ENCODE peak calls at places on chromosomes 3 and 15, in seven cellular contexts. P, M, T, W, F, X and H are unnamed samples.

GRCh38 chr15:61195116-61196002 is 33.7 kb downstream of the RORA start:
- DNase-seq in P (peak), M (no peak), T (no peak), W (no peak), F (peak), X (no peak), H (no peak)

GRCh38 chr15:98714906-98715305 is 66.6 kb downstream of the IGF1R start:
- DNase-seq in P (no peak), M (no peak), T (no peak), W (no peak), F (no peak), X (no peak), H (no peak)

GRCh38 chr3:72319202-72320095 is 528.8 kb downstream of the SHQ1 start:
- DNase-seq in P (no peak), M (peak), T (no peak), W (no peak), F (no peak), X (no peak), H (no peak)

GRCh38 chr15:48147358-48147757 is 26.6 kb downstream of the SLC24A5 start:
- DNase-seq in P (no peak), M (no peak), T (no peak), W (no peak), F (no peak), X (no peak), H (no peak)

GRCh38 chr15:67266870-67267269 is 12.3 kb downstream of the IQCH start:
- DNase-seq in P (no peak), M (no peak), T (no peak), W (no peak), F (no peak), X (no peak), H (no peak)

GRCh38 chr15:43251863-43252241 is 14.9 kb downstream of the TGM5 start:
- DNase-seq in P (no peak), M (no peak), T (no peak), W (no peak), F (no peak), X (no peak), H (no peak)

GRCh38 chr3:32421991-32422859 is 30.6 kb downstream of the CMTM7 start:
- DNase-seq in P (peak), M (peak), T (peak), W (peak), F (no peak), X (peak), H (peak)

GRCh38 chr3:168081856-168082255 is 13.9 kb downstream of the GOLIM4 start:
- DNase-seq in P (no peak), M (no peak), T (no peak), W (no peak), F (no peak), X (no peak), H (no peak)

GRCh38 chr15:36936652-36937051 is 163.7 kb downstream of the MEIS2 start:
- DNase-seq in P (peak), M (no peak), T (no peak), W (no peak), F (no peak), X (no peak), H (no peak)

GRCh38 chr15:100457201-100457600 is 71.5 kb downstream of the CERS3 start:
- DNase-seq in P (no peak), M (no peak), T (no peak), W (no peak), F (no peak), X (no peak), H (no peak)

GRCh38 chr3:46495901-46496456 is 1.8 kb upstream of the RTP3 start:
- DNase-seq in P (peak), M (peak), T (no peak), W (no peak), F (no peak), X (no peak), H (no peak)

GRCh38 chr3:127820221-127820870 is 2.0 kb downstream of the MGLL start:
- DNase-seq in P (no peak), M (no peak), T (peak), W (peak), F (peak), X (no peak), H (peak)

GRCh38 chr3:186839874-186840641 is 2.5 kb upstream of the ADIPOQ start:
- DNase-seq in P (peak), M (peak), T (peak), W (peak), F (no peak), X (no peak), H (no peak)

GRCh38 chr15:82647835-82648256 is 683 bp upstream of the CPEB1 start:
- DNase-seq in P (no peak), M (no peak), T (peak), W (no peak), F (peak), X (peak), H (no peak)

GRCh38 chr15:82650046-82650670 is 3.0 kb upstream of the CPEB1 start:
- DNase-seq in P (no peak), M (no peak), T (no peak), W (no peak), F (no peak), X (no peak), H (no peak)

GRCh38 chr15:82649226-82649999 is 2.2 kb upstream of the CPEB1 start:
- DNase-seq in P (no peak), M (no peak), T (no peak), W (no peak), F (no peak), X (no peak), H (no peak)

GRCh38 chr15:82647045-82647834 is at the start of gene CPEB1:
- DNase-seq in P (no peak), M (peak), T (peak), W (peak), F (peak), X (peak), H (no peak)

DNA sequence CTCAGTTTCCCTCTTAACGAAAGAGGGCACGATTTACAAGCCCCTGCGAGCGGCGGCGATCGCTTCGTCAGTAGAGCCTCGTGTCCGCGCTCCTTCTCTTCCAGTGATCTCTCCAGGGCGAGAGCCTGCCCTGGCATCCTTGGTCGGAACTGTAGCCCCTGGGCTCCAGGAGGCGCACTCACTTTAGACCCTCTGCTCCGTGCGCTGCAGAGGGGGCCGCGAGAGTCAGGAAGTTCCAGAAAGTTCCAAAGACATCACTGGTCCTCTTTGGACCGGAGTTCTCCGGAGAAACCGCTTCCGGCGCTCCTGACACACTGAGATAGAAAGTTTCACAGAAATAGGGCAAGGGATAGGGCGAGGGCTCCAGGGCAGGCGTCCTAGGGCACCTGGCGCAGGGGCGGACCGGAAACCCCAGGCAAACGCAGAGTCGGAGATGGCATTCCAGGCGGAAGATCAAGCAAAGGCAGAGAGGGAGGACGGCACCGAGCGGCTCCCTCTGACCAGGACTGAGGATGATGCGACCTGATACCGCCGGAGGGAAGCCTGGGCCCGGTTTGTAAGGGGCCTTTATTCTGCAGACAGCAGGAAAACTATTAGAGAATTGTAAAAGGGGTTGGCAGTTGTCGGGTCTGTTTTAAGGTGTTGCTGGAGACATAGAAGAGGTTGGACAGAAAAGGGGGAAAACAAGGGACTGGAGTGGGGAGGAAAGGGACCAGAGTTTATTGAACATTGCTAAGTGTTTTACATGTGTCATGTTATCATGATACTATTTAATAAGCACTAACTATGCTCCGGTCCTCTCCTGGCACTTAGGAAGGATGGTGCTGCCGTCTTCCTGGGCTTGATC is 1.3 kb upstream of the CPEB1 start:
- DNase-seq in P (no peak), M (no peak), T (no peak), W (no peak), F (peak), X (no peak), H (no peak)
- H3K4me3 ChIP-seq in P (peak), M (peak), T (peak), W (peak), F (peak), X (peak), H (peak)

GRCh38 chr3:184603156-184604030 is 41.8 kb downstream of the EPHB3 start:
- DNase-seq in P (no peak), M (no peak), T (no peak), W (no peak), F (peak), X (no peak), H (no peak)
- H3K4me3 ChIP-seq in P (no peak), M (no peak), T (peak), W (peak), F (peak), X (peak), H (peak)

GRCh38 chr3:147388395-147389264 is 17.7 kb downstream of the ZIC4 start:
- DNase-seq in P (no peak), M (no peak), T (no peak), W (no peak), F (no peak), X (no peak), H (no peak)
- H3K4me3 ChIP-seq in P (no peak), M (no peak), T (no peak), W (no peak), F (no peak), X (no peak), H (no peak)

GRCh38 chr3:124078978-124079911 is 87.3 kb upstream of the ROPN1 start:
- DNase-seq in P (no peak), M (no peak), T (no peak), W (no peak), F (no peak), X (no peak), H (no peak)
- H3K4me3 ChIP-seq in P (no peak), M (no peak), T (no peak), W (no peak), F (no peak), X (no peak), H (no peak)

DNA sequence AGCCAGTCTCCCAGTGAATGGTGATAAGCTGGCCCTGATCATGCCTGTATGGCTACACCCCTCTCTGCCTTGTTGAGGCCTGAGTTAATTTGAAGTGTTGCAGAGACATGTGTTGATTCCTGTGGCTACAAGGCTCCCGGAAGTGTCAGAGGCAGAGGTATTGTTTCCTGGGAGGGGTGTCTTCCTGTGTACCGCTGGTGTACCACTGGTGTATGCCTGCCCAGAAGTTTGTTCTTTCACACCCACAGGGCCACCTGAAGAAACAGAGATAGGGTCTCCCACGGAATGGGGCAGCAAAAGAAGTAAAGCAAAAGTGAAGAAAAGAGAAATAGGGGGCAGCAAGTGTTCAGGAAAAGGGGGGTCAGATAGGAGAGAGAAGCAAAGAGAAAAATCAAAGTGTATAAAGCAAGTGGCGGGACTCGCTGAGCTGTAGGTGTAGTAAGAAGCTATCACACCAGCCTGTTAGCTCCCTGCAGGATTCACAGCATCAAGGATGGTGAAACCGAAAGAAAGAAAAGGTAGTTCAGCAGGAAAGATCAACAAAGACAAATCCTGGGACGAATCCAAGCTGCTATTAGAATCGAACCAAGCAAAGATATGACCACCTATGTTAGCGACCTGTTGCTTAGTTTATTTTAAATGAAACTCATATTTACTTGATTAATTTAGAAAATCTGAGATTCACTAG is 36.6 kb upstream of the CD47 start:
- DNase-seq in P (no peak), M (no peak), T (no peak), W (no peak), F (no peak), X (no peak), H (no peak)
- H3K4me3 ChIP-seq in P (no peak), M (no peak), T (no peak), W (no peak), F (no peak), X (no peak), H (no peak)

DNA sequence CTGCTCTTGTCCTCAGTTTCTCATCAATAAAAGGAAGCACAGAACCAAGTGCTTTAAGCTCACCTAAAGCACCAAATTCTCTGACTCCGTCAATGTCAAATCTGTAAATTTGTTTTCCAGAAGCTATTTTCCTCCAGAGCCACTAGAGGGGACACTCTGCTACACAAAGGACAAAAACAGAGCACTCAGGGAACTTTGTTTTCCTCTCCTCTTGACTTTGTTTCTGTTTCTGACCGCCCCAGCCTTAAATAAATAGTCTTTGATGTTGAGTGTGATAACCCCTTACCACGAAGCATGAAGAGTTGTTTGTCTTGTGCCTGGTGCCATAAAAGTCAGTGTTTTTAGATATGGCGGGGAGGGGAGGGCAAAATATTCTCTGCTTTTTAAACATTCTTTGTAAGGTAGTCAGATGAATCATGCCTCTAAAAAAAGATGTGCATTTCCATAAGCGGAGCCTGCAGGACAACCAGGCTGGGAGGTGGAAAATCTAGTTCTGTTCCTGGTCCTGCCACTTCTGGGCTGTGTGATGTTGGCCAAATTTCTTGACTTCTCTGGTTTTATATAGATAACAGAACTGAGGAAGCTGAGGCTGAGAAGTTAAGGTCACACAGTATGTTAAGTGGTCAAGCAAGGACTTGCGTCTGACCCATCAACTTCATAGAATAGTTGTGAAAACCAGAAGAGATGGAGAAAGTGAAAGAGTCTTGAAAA is 7.3 kb upstream of the ZBTB38 start:
- DNase-seq in P (peak), M (peak), T (no peak), W (no peak), F (peak), X (no peak), H (no peak)
- H3K4me3 ChIP-seq in P (no peak), M (no peak), T (peak), W (peak), F (no peak), X (no peak), H (peak)

DNA sequence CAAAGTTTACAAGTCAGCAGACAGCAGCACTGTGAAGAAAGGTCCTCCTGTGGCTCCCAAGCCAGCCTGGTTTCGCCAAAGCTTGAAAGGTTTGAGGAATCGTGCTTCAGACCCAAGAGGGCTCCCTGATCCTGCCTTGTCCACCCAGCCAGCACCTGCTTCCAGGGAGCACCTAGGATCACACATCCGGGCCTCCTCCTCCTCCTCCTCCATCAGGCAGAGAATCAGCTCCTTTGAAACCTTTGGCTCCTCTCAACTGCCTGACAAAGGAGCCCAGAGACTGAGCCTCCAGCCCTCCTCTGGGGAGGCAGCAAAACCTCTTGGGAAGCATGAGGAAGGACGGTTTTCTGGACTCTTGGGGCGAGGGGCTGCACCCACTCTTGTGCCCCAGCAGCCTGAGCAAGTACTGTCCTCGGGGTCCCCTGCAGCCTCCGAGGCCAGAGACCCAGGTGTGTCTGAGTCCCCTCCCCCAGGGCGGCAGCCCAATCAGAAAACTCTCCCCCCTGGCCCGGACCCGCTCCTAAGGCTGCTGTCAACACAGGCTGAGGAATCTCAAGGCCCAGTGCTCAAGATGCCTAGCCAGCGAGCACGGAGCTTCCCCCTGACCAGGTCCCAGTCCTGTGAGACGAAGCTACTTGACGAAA is 24.2 kb downstream of the STARD5 start:
- DNase-seq in P (no peak), M (no peak), T (no peak), W (no peak), F (peak), X (no peak), H (no peak)
- H3K4me3 ChIP-seq in P (no peak), M (no peak), T (no peak), W (no peak), F (no peak), X (no peak), H (peak)

GRCh38 chr3:160413613-160414248 is 14.3 kb downstream of the SMC4 start:
- DNase-seq in P (peak), M (peak), T (no peak), W (peak), F (peak), X (peak), H (no peak)
- H3K4me3 ChIP-seq in P (no peak), M (no peak), T (no peak), W (no peak), F (no peak), X (no peak), H (no peak)